ENCODE peak calls at places on chromosomes 7 and 10, in five cellular contexts. One of them, this sample, is unnamed.
A peak's percentile ranks its signal among the peaks of the same experiment; 100 is the strongest.

GRCh38 chr10:6035926-6036575 is 26.1 kb downstream of the IL2RA start:
- DNase-seq in stimulated activated CD8-positive, alpha-beta memory T cell treated with anti-CD3 and anti-CD28 coated beads, Interleukin-7, amount 100 ng/mL, for 1 hour: no peak
- DNase-seq in CD4-positive, alpha-beta T cell: no peak
- DNase-seq in type B pancreatic cell: peak; percentile 45
- DNase-seq in astrocyte of the cerebellum: no peak
- DNase-seq in this sample: no peak

GRCh38 chr7:7176421-7177043 is 5.8 kb upstream of the C1GALT1 start:
- DNase-seq in stimulated activated CD8-positive, alpha-beta memory T cell treated with anti-CD3 and anti-CD28 coated beads, Interleukin-7, amount 100 ng/mL, for 1 hour: no peak
- DNase-seq in CD4-positive, alpha-beta T cell: no peak
- DNase-seq in type B pancreatic cell: no peak
- DNase-seq in astrocyte of the cerebellum: peak; percentile 88
- DNase-seq in this sample: peak; percentile 58

GRCh38 chr7:4074407-4074806 is 607.7 kb upstream of the FOXK1 start:
- DNase-seq in stimulated activated CD8-positive, alpha-beta memory T cell treated with anti-CD3 and anti-CD28 coated beads, Interleukin-7, amount 100 ng/mL, for 1 hour: no peak
- DNase-seq in CD4-positive, alpha-beta T cell: no peak
- DNase-seq in type B pancreatic cell: no peak
- DNase-seq in astrocyte of the cerebellum: no peak
- DNase-seq in this sample: no peak

GRCh38 chr7:90409667-90410066 is 6.4 kb downstream of the CLDN12 start:
- DNase-seq in stimulated activated CD8-positive, alpha-beta memory T cell treated with anti-CD3 and anti-CD28 coated beads, Interleukin-7, amount 100 ng/mL, for 1 hour: no peak
- DNase-seq in CD4-positive, alpha-beta T cell: no peak
- DNase-seq in type B pancreatic cell: no peak
- DNase-seq in astrocyte of the cerebellum: no peak
- DNase-seq in this sample: no peak

GRCh38 chr7:138979988-138980574 is 1.1 kb downstream of the KIAA1549 start:
- DNase-seq in stimulated activated CD8-positive, alpha-beta memory T cell treated with anti-CD3 and anti-CD28 coated beads, Interleukin-7, amount 100 ng/mL, for 1 hour: no peak
- DNase-seq in CD4-positive, alpha-beta T cell: no peak
- DNase-seq in type B pancreatic cell: peak; percentile 40
- DNase-seq in astrocyte of the cerebellum: no peak
- DNase-seq in this sample: no peak

GRCh38 chr10:27741173-27742091 is 4.2 kb downstream of the MKX start:
- DNase-seq in stimulated activated CD8-positive, alpha-beta memory T cell treated with anti-CD3 and anti-CD28 coated beads, Interleukin-7, amount 100 ng/mL, for 1 hour: no peak
- DNase-seq in CD4-positive, alpha-beta T cell: no peak
- DNase-seq in type B pancreatic cell: no peak
- DNase-seq in astrocyte of the cerebellum: no peak
- DNase-seq in this sample: no peak

GRCh38 chr10:104318810-104319684 is 19.2 kb downstream of the ITPRIP start:
- DNase-seq in stimulated activated CD8-positive, alpha-beta memory T cell treated with anti-CD3 and anti-CD28 coated beads, Interleukin-7, amount 100 ng/mL, for 1 hour: no peak
- DNase-seq in CD4-positive, alpha-beta T cell: no peak
- DNase-seq in type B pancreatic cell: no peak
- DNase-seq in astrocyte of the cerebellum: no peak
- DNase-seq in this sample: no peak

GRCh38 chr7:108071551-108071950 is 58.6 kb downstream of the LAMB4 start:
- DNase-seq in stimulated activated CD8-positive, alpha-beta memory T cell treated with anti-CD3 and anti-CD28 coated beads, Interleukin-7, amount 100 ng/mL, for 1 hour: no peak
- DNase-seq in CD4-positive, alpha-beta T cell: no peak
- DNase-seq in type B pancreatic cell: no peak
- DNase-seq in astrocyte of the cerebellum: no peak
- DNase-seq in this sample: no peak

GRCh38 chr10:28987555-28988320 is 301.1 kb upstream of the LYZL1 start:
- DNase-seq in stimulated activated CD8-positive, alpha-beta memory T cell treated with anti-CD3 and anti-CD28 coated beads, Interleukin-7, amount 100 ng/mL, for 1 hour: no peak
- DNase-seq in CD4-positive, alpha-beta T cell: no peak
- DNase-seq in type B pancreatic cell: no peak
- DNase-seq in astrocyte of the cerebellum: no peak
- DNase-seq in this sample: no peak

GRCh38 chr10:19929466-19930140 is 113.4 kb downstream of the PLXDC2 start:
- DNase-seq in stimulated activated CD8-positive, alpha-beta memory T cell treated with anti-CD3 and anti-CD28 coated beads, Interleukin-7, amount 100 ng/mL, for 1 hour: no peak
- DNase-seq in CD4-positive, alpha-beta T cell: no peak
- DNase-seq in type B pancreatic cell: no peak
- DNase-seq in astrocyte of the cerebellum: no peak
- DNase-seq in this sample: no peak

This sample was measured in GM04504.